ENCODE peak calls at places on chromosome 2, in seven cellular contexts. X, P, Q, T, C, J and M are unnamed samples. For H3K36me3, the result is how much of the 10 kb centered on the place peaks cover.

GRCh38 chr2:43634604-43635306 is 2.3 kb upstream of the PLEKHH2 start:
- DNase-seq in X (no peak), J (no peak), T (peak), P (no peak), Q (no peak), C (peak), M (no peak)

GRCh38 chr2:197248623-197249022 is 62.0 kb downstream of the ANKRD44 start:
- DNase-seq in X (no peak), Q (no peak), T (no peak), P (no peak), J (no peak), C (no peak), M (no peak)

GRCh38 chr2:61210332-61210981 is 48.5 kb downstream of the C2orf74 start:
- DNase-seq in C (peak), Q (no peak), P (no peak), X (no peak), T (no peak), J (no peak), M (no peak)

GRCh38 chr2:107361951-107362350 is 464.7 kb upstream of the RGPD4 start:
- DNase-seq in T (no peak), Q (no peak), X (no peak), C (no peak), P (no peak), J (no peak), M (no peak)

GRCh38 chr2:79453918-79454317 is 58.9 kb upstream of the CTNNA2 start:
- DNase-seq in X (no peak), J (no peak), Q (no peak), C (no peak), T (no peak), P (no peak), M (no peak)

GRCh38 chr2:161418715-161419337 is 2.7 kb downstream of the TBR1 start:
- DNase-seq in P (no peak), J (no peak), C (no peak), Q (peak), T (no peak), X (no peak), M (peak)

GRCh38 chr2:111171337-111171930 is 50.7 kb downstream of the BCL2L11 start:
- DNase-seq in X (no peak), J (no peak), C (peak), Q (peak), P (no peak), T (no peak), M (no peak)

GRCh38 chr2:227804970-227805369 is 8.7 kb upstream of the CCL20 start:
- DNase-seq in T (no peak), C (peak), P (no peak), Q (no peak), X (no peak), J (no peak), M (no peak)

GRCh38 chr2:71474116-71474743 is 20.9 kb downstream of the DYSF start:
- DNase-seq in Q (no peak), P (no peak), X (no peak), J (no peak), T (no peak), C (peak), M (no peak)
- H3K4me3 ChIP-seq in Q (no peak), P (no peak), X (no peak), J (no peak), T (no peak), C (no peak), M (no peak)

DNA sequence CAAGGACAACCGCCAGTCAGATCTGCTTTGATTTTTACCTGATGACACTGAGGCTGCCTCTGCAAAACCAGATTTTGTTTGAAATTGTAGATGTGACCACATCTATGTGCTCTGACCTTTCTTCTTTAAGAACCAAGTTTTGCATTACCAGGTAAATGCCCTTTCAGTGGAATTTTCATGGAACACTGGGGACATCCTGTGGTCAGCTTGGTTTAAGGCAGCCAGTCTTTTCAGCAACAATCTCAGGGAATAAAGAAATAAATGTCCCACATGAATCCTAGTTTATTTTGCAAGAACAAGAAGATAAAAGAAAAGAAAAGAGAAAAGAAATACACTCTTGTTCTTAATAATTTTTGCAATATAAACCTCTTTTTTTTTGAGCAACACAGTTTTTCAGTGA is 90.6 kb downstream of the POU3F3 start:
- DNase-seq in P (no peak), Q (peak), J (no peak), T (peak), C (peak), X (no peak), M (no peak)
- TF ChIP-seq CTCF in P (peak), Q (peak), J (peak), T (peak), C (peak), X (no peak), M (peak)

DNA sequence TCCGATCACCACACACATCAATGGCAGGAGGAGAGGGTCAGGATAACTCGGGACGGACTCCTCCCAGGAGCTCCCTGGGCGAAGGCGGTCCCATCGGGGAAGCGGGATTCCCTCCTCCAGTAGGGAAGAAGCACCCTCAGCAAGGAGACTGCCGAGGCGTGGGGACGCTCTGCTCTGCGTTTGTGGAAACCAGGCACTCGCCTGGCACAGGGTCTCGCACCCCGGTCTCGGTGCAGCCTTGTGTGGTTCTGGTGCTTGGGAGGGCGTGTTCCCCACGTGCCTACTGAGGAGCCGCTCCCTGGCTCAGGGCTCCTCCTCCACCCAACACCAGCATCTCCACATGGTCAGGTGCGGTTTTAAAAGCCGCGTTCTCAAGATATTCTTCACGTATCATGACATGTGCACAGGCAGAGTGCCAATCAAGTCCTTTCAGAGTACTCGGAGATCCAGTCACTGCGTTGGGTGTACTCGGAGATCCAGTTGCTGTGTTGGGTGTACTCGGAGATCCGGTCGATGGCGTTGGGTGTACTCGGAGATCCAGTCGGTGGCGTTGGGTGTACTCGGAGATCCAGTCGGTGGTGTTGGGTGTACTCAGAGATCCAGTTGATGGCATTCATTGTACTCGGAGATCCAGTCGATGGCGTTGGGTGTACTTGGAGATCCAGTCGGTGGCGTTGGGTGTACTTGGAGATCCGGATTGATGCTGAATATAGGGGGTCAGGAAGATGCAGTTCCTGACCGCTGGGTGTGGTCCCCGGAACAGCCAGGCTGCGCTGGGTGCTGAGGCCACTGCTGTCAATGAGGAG is 117.5 kb downstream of the RTP5 start:
- DNase-seq in J (no peak), P (peak), C (no peak), T (no peak), Q (peak), X (no peak), M (no peak)
- H3K36me3 ChIP-seq in J (under half), P (under half), C (under half), T (under half), Q (under half), X (under half), M (under half)

GRCh38 chr2:132009874-132010521 is 151.8 kb downstream of the ANKRD30BL start:
- DNase-seq in T (no peak), Q (peak), P (no peak), C (no peak), J (no peak), X (no peak), M (no peak)

GRCh38 chr2:132009177-132009873 is 152.4 kb downstream of the ANKRD30BL start:
- DNase-seq in C (no peak), Q (no peak), T (no peak), P (no peak), X (no peak), J (no peak), M (no peak)
- H3K4me3 ChIP-seq in C (peak), Q (peak), T (no peak), P (no peak), X (peak), J (peak), M (no peak)

GRCh38 chr2:230321031-230321430 is 6.0 kb upstream of the SP140L start:
- DNase-seq in X (no peak), C (no peak), T (no peak), Q (no peak), P (no peak), J (no peak), M (no peak)

GRCh38 chr2:230325316-230326243 is 1.4 kb upstream of the SP140L start:
- DNase-seq in J (no peak), T (no peak), C (no peak), P (no peak), X (no peak), Q (peak), M (no peak)

GRCh38 chr2:230322561-230323384 is 4.2 kb upstream of the SP140L start:
- DNase-seq in X (no peak), C (no peak), T (no peak), P (no peak), Q (no peak), J (no peak), M (no peak)

GRCh38 chr2:230324503-230324902 is 2.5 kb upstream of the SP140L start:
- DNase-seq in Q (no peak), J (no peak), P (no peak), C (no peak), T (no peak), X (no peak), M (no peak)

DNA sequence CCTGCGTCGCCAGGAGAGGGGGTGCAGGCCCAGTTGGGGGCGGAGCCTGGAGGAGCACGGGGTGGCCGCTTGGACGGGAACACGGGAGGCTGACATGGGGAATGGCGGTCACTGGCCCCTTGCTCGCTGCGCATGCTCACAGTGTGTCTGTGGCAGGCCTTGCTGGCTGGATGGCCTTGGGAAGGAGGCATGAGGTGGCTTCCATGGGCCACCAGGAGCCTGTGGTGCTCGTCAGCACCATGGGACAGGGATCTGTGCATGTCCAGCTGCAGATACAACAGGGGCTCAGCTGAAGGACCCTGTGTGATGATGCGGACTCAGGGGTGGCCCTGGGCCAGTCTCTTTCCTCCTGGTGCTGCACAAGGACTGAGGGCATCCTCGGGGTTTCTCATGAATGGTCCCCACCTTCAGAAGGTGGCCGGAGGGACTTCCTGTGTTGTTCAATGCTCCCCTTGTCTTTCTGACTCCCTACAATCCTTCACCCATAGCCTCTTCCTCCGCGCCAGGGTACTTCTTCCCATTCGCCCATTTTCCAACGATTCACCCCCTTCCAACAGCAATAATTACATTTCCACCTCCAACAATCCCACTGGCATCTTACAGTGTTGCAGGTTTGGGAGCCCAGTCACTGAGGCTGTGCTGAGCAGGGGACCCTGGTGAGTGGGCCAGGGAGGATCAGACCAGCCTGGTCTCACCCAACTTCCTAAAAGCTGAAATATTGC is 3.4 kb upstream of the SP140L start:
- DNase-seq in X (no peak), T (no peak), C (no peak), Q (peak), P (no peak), J (no peak), M (no peak)
- TF ChIP-seq CTCF in X (no peak), T (no peak), C (peak), Q (no peak), P (no peak), J (no peak), M (no peak)